ENCODE peak calls at places on chromosomes 6 and 20, in nine cellular contexts. L is psoas muscle, V is RWPE2, R is prostate gland, F is body of pancreas, N is heart left ventricle, E is left ventricle myocardium inferior, D is tibial artery, W is colonic mucosa. P is an unnamed sample.

GRCh38 chr20:835220-836045 is 1.9 kb downstream of the FAM110A start:
- DNase-seq in V (no peak), D (no peak), N (peak; percentile 78), E (peak; percentile 78), L (peak; percentile 97), R (no peak), W (no peak), F (peak; percentile 63), P (no peak)

GRCh38 chr6:52720301-52720700 is 43.0 kb downstream of the GSTA2 start:
- DNase-seq in N (no peak), V (no peak), W (no peak), D (no peak), E (no peak), F (no peak), L (no peak), R (no peak), P (no peak)

GRCh38 chr20:53654932-53655674 is 61.5 kb upstream of the ZNF217 start:
- DNase-seq in L (no peak), W (peak; percentile 59), F (peak; percentile 38), N (no peak), D (no peak), E (no peak), R (no peak), V (no peak), P (peak; percentile 68)

GRCh38 chr6:73694711-73695411 is 1.1 kb upstream of the CD109 start:
- DNase-seq in E (no peak), D (no peak), R (no peak), V (no peak), L (no peak), N (no peak), W (no peak), F (no peak), P (no peak)

GRCh38 chr20:16125810-16126209 is 447.4 kb downstream of the KIF16B start:
- DNase-seq in L (no peak), E (no peak), R (peak; percentile 26), F (no peak), V (no peak), N (no peak), D (no peak), W (no peak), P (no peak)

GRCh38 chr20:25984933-25985332 is 288.3 kb upstream of the ZNF337 start:
- DNase-seq in N (peak; percentile 70), R (no peak), V (no peak), D (no peak), E (peak; percentile 58), L (peak; percentile 69), F (peak; percentile 49), W (peak; percentile 39), P (peak; percentile 80)

GRCh38 chr6:108080010-108080780 is 5.7 kb upstream of the OSTM1 start:
- DNase-seq in E (no peak), N (no peak), L (no peak), W (no peak), F (no peak), R (no peak), V (no peak), D (no peak), P (no peak)

GRCh38 chr20:10508468-10509251 is 73.6 kb downstream of the SLX4IP start:
- DNase-seq in E (no peak), R (peak; percentile 46), F (peak; percentile 25), N (no peak), L (peak; percentile 53), V (no peak), W (no peak), D (peak; percentile 66), P (peak; percentile 66)

GRCh38 chr20:56171087-56172012 is 77.2 kb upstream of the MC3R start:
- DNase-seq in F (no peak), V (no peak), E (no peak), N (no peak), R (peak; percentile 5), W (no peak), D (no peak), L (no peak), P (no peak)

GRCh38 chr6:52475307-52475706 is 55.2 kb downstream of the EFHC1 start:
- DNase-seq in F (no peak), W (no peak), D (no peak), V (no peak), E (no peak), L (no peak), R (no peak), N (no peak), P (no peak)

GRCh38 chr20:25481918-25482253 is 74.4 kb downstream of the GINS1 start:
- DNase-seq in R (no peak), V (no peak), E (no peak), F (no peak), W (no peak), L (no peak), N (no peak), D (no peak), P (no peak)

GRCh38 chr6:146545608-146546007 is 2.0 kb downstream of the RAB32 start:
- DNase-seq in F (no peak), E (no peak), V (no peak), N (no peak), D (no peak), R (no peak), W (peak; percentile 22), L (no peak), P (no peak)

GRCh38 chr6:52904562-52905279 is 4.8 kb downstream of the GSTA3 start:
- DNase-seq in D (no peak), E (no peak), W (no peak), F (peak; percentile 14), N (no peak), V (no peak), L (no peak), R (no peak), P (no peak)

GRCh38 chr6:160067564-160067963 is 54.1 kb upstream of the SLC22A1 start:
- DNase-seq in L (no peak), V (no peak), N (no peak), D (no peak), E (no peak), F (no peak), W (no peak), R (no peak), P (no peak)

GRCh38 chr6:41720783-41721182 is 14.6 kb downstream of the TFEB start:
- DNase-seq in W (no peak), V (no peak), R (no peak), E (no peak), L (peak; percentile 38), N (no peak), D (no peak), F (no peak), P (no peak)
- H3K4me1 ChIP-seq in W (peaks cover 15% of the 10 kb centered on the region), V (peaks cover 31% of the 10 kb centered on the region), R (peaks cover 23% of the 10 kb centered on the region), E (peaks cover 100% of the 10 kb centered on the region), L (peaks cover 99% of the 10 kb centered on the region), N (peaks cover 49% of the 10 kb centered on the region), D (peaks cover 58% of the 10 kb centered on the region), F (peaks cover 41% of the 10 kb centered on the region), P (peaks cover 3% of the 10 kb centered on the region)

GRCh38 chr6:161410736-161411135 is 136.9 kb upstream of the AGPAT4 start:
- DNase-seq in L (no peak), E (no peak), R (no peak), W (no peak), F (no peak), V (no peak), D (no peak), N (no peak), P (no peak)

GRCh38 chr6:161410076-161410475 is 136.2 kb upstream of the AGPAT4 start:
- DNase-seq in W (no peak), D (no peak), N (no peak), R (no peak), V (no peak), F (no peak), L (no peak), E (no peak), P (no peak)

GRCh38 chr6:161411265-161411944 is 137.5 kb upstream of the AGPAT4 start:
- DNase-seq in W (no peak), D (no peak), N (no peak), F (no peak), V (no peak), L (no peak), R (no peak), E (no peak), P (no peak)

GRCh38 chr6:161407581-161407980 is 133.7 kb upstream of the AGPAT4 start:
- DNase-seq in L (no peak), R (no peak), D (no peak), W (no peak), F (no peak), V (no peak), N (no peak), E (no peak), P (no peak)

DNA sequence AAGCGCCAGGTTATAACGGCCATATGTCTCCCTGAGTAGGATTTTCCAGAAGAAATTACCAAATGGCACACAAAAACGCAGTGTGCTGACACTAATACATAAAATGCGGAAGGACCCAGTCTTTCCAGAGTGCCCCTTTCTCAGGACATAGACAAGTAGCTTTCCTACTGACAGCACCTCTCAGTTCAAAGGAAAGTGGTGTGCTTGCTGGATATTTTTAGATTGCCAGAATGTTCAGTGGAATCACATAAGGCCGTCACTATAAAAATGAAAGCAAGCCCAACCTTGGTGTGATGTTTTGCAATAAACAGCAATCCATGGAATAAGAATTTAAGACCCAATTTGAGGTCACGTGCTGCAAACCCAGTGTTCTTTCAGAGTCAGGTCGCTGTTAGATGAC is 135.5 kb upstream of the AGPAT4 start:
- DNase-seq in D (no peak), F (no peak), N (no peak), R (no peak), W (no peak), V (no peak), E (no peak), L (no peak), P (no peak)
- H3K27ac ChIP-seq in D (no peak overlapping the region), F (no peak overlapping the region), N (peak overlapping the region; percentile 39), R (no peak overlapping the region), W (no peak overlapping the region), V (no peak overlapping the region), E (peak overlapping the region; percentile 68), L (peak overlapping the region; percentile 55), P (no peak overlapping the region)

DNA sequence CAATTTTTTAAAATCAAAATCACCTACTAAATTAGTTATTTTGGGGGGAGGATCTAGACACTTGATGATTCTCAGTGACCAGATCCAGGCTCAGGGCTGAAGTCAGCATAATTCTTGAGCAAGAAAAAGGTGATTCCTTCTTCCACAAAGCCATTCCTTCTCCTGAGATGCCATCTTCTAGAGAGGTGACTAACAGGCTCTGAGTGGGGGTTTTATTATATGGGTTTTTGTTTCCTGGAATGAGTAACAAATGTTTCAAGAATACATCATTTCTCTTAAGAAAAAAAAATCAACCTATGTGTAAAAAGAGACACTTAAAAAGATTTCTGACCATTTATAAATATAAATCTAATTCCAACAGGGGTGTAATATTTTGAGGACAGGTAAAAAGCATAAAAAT is 154.3 kb downstream of the NFATC2 start:
- DNase-seq in N (no peak), R (no peak), E (no peak), L (no peak), W (no peak), F (no peak), D (no peak), V (peak; percentile 20), P (no peak)
- H3K4me1 ChIP-seq in N (peaks cover 17% of the 10 kb centered on the region), R (no peaks in the 10 kb centered on the region), E (peaks cover 36% of the 10 kb centered on the region), L (peaks cover 13% of the 10 kb centered on the region), W (no peaks in the 10 kb centered on the region), F (peaks cover 54% of the 10 kb centered on the region), D (no peaks in the 10 kb centered on the region), V (peaks cover 22% of the 10 kb centered on the region), P (no peaks in the 10 kb centered on the region)

DNA sequence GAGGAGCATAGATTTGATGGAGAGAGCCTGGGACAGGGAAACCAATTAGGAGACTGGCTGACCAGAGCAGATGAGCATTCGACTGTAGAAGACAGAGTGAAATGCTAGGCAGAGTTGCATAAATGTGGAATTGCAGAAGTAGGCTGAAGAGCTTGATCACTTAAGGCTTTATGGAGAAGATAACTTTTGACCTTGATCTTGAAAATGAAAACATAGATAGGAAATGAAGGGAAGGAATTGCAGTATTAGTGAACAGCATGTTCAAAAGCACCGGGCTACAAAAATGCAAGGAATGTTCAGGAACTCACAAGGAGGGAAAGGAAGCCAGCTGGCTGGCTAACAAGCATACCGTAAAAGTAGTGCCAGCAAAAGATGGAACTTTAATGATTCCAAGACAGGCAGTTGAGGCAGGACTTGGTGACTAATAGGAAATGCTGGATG is 20.5 kb upstream of the LTV1 start:
- DNase-seq in E (no peak), L (no peak), N (no peak), W (no peak), V (no peak), R (no peak), F (no peak), D (no peak), P (no peak)
- H3K27ac ChIP-seq in E (peak overlapping the region; percentile 14), L (no peak overlapping the region), N (no peak overlapping the region), W (no peak overlapping the region), V (peak overlapping the region; percentile 25), R (no peak overlapping the region), F (no peak overlapping the region), D (peak overlapping the region; percentile 1), P (no peak overlapping the region)

P was measured in aorta.